ENCODE peak calls at places on chromosomes 6 and 20, in eight cellular contexts. One of them, this sample, is unnamed.

GRCh38 chr20:8571660-8572059 is 439.6 kb downstream of the PLCB1 start:
- DNase-seq in foreskin keratinocyte: no peak
- DNase-seq in iPS DF 6.9: no peak
- DNase-seq in osteoblast: no peak
- DNase-seq in tibial artery: no peak
- DNase-seq in uterus: no peak
- DNase-seq in spleen: no peak
- DNase-seq in neural progenitor cell: no peak
- DNase-seq in this sample: no peak

GRCh38 chr6:84466521-84466920 is 239.1 kb upstream of the CEP162 start:
- DNase-seq in foreskin keratinocyte: no peak
- DNase-seq in iPS DF 6.9: no peak
- DNase-seq in osteoblast: peak
- DNase-seq in tibial artery: no peak
- DNase-seq in uterus: no peak
- DNase-seq in spleen: no peak
- DNase-seq in neural progenitor cell: no peak
- DNase-seq in this sample: no peak

GRCh38 chr20:24812356-24812755 is 136.7 kb upstream of the CST7 start:
- DNase-seq in foreskin keratinocyte: no peak
- DNase-seq in iPS DF 6.9: no peak
- DNase-seq in osteoblast: peak
- DNase-seq in tibial artery: no peak
- DNase-seq in uterus: no peak
- DNase-seq in spleen: peak
- DNase-seq in neural progenitor cell: no peak
- DNase-seq in this sample: no peak

GRCh38 chr20:50399917-50400704 is 110.1 kb upstream of the PTPN1 start:
- DNase-seq in foreskin keratinocyte: no peak
- DNase-seq in iPS DF 6.9: no peak
- DNase-seq in osteoblast: no peak
- DNase-seq in tibial artery: no peak
- DNase-seq in uterus: no peak
- DNase-seq in spleen: no peak
- DNase-seq in neural progenitor cell: peak
- DNase-seq in this sample: no peak

GRCh38 chr20:41649489-41649888 is 31.3 kb upstream of the CHD6 start:
- DNase-seq in foreskin keratinocyte: no peak
- DNase-seq in iPS DF 6.9: no peak
- DNase-seq in osteoblast: no peak
- DNase-seq in tibial artery: no peak
- DNase-seq in uterus: no peak
- DNase-seq in spleen: no peak
- DNase-seq in neural progenitor cell: no peak
- DNase-seq in this sample: no peak

GRCh38 chr6:114581293-114581692 is 238.5 kb upstream of the HS3ST5 start:
- DNase-seq in foreskin keratinocyte: no peak
- DNase-seq in iPS DF 6.9: no peak
- DNase-seq in osteoblast: peak
- DNase-seq in tibial artery: no peak
- DNase-seq in uterus: no peak
- DNase-seq in spleen: no peak
- DNase-seq in neural progenitor cell: no peak
- DNase-seq in this sample: no peak

GRCh38 chr6:34644716-34645115 is 51.9 kb downstream of the ILRUN start:
- DNase-seq in foreskin keratinocyte: no peak
- DNase-seq in iPS DF 6.9: no peak
- DNase-seq in osteoblast: no peak
- DNase-seq in tibial artery: no peak
- DNase-seq in uterus: no peak
- DNase-seq in spleen: no peak
- DNase-seq in neural progenitor cell: no peak
- DNase-seq in this sample: no peak

GRCh38 chr20:63572788-63573738 is 976 bp downstream of the HELZ2 start:
- DNase-seq in foreskin keratinocyte: no peak
- DNase-seq in iPS DF 6.9: no peak
- DNase-seq in osteoblast: peak
- DNase-seq in tibial artery: no peak
- DNase-seq in uterus: no peak
- DNase-seq in spleen: peak
- DNase-seq in neural progenitor cell: peak
- DNase-seq in this sample: no peak

GRCh38 chr6:32170294-32170693 is 5.6 kb downstream of the AGPAT1 start:
- DNase-seq in foreskin keratinocyte: no peak
- DNase-seq in iPS DF 6.9: no peak
- DNase-seq in osteoblast: peak
- DNase-seq in tibial artery: no peak
- DNase-seq in uterus: no peak
- DNase-seq in spleen: peak
- DNase-seq in neural progenitor cell: no peak
- DNase-seq in this sample: no peak

GRCh38 chr6:136365781-136366354 is 76.2 kb upstream of the BCLAF1 start:
- DNase-seq in foreskin keratinocyte: no peak
- DNase-seq in iPS DF 6.9: no peak
- DNase-seq in osteoblast: peak
- DNase-seq in tibial artery: peak
- DNase-seq in uterus: no peak
- DNase-seq in spleen: peak
- DNase-seq in neural progenitor cell: no peak
- DNase-seq in this sample: peak

GRCh38 chr6:31919624-31920303 is 7.8 kb upstream of the C2 start:
- DNase-seq in foreskin keratinocyte: no peak
- DNase-seq in iPS DF 6.9: no peak
- DNase-seq in osteoblast: no peak
- DNase-seq in tibial artery: no peak
- DNase-seq in uterus: no peak
- DNase-seq in spleen: peak
- DNase-seq in neural progenitor cell: no peak
- DNase-seq in this sample: no peak

GRCh38 chr20:15836634-15837033 is 736.6 kb downstream of the KIF16B start:
- DNase-seq in foreskin keratinocyte: no peak
- DNase-seq in iPS DF 6.9: no peak
- DNase-seq in osteoblast: no peak
- DNase-seq in tibial artery: no peak
- DNase-seq in uterus: no peak
- DNase-seq in spleen: no peak
- DNase-seq in neural progenitor cell: no peak
- DNase-seq in this sample: no peak

GRCh38 chr20:44204156-44204831 is 6.3 kb downstream of the OSER1 start:
- DNase-seq in foreskin keratinocyte: peak
- DNase-seq in iPS DF 6.9: no peak
- DNase-seq in osteoblast: peak
- DNase-seq in tibial artery: no peak
- DNase-seq in uterus: no peak
- DNase-seq in spleen: no peak
- DNase-seq in neural progenitor cell: no peak
- DNase-seq in this sample: no peak

GRCh38 chr20:23669327-23669726 is 19.5 kb downstream of the CST4 start:
- DNase-seq in foreskin keratinocyte: no peak
- DNase-seq in iPS DF 6.9: no peak
- DNase-seq in osteoblast: no peak
- DNase-seq in tibial artery: no peak
- DNase-seq in uterus: no peak
- DNase-seq in spleen: no peak
- DNase-seq in neural progenitor cell: no peak
- DNase-seq in this sample: no peak

GRCh38 chr20:23670361-23670760 is 18.5 kb downstream of the CST4 start:
- DNase-seq in foreskin keratinocyte: no peak
- DNase-seq in iPS DF 6.9: no peak
- DNase-seq in osteoblast: no peak
- DNase-seq in tibial artery: no peak
- DNase-seq in uterus: no peak
- DNase-seq in spleen: no peak
- DNase-seq in neural progenitor cell: no peak
- DNase-seq in this sample: no peak

GRCh38 chr20:23671479-23671878 is 17.4 kb downstream of the CST4 start:
- DNase-seq in foreskin keratinocyte: no peak
- DNase-seq in iPS DF 6.9: no peak
- DNase-seq in osteoblast: peak
- DNase-seq in tibial artery: no peak
- DNase-seq in uterus: no peak
- DNase-seq in spleen: no peak
- DNase-seq in neural progenitor cell: no peak
- DNase-seq in this sample: no peak

GRCh38 chr20:23668477-23668951 is 20.3 kb downstream of the CST4 start:
- DNase-seq in foreskin keratinocyte: no peak
- DNase-seq in iPS DF 6.9: peak
- DNase-seq in osteoblast: peak
- DNase-seq in tibial artery: no peak
- DNase-seq in uterus: peak
- DNase-seq in spleen: peak
- DNase-seq in neural progenitor cell: peak
- DNase-seq in this sample: no peak

GRCh38 chr20:23669866-23670265 is 19.0 kb downstream of the CST4 start:
- DNase-seq in foreskin keratinocyte: no peak
- DNase-seq in iPS DF 6.9: no peak
- DNase-seq in osteoblast: no peak
- DNase-seq in tibial artery: no peak
- DNase-seq in uterus: no peak
- DNase-seq in spleen: no peak
- DNase-seq in neural progenitor cell: no peak
- DNase-seq in this sample: no peak
- H3K27ac ChIP-seq in foreskin keratinocyte: no peak
- H3K27ac ChIP-seq in iPS DF 6.9: no peak
- H3K27ac ChIP-seq in osteoblast: no peak
- H3K27ac ChIP-seq in tibial artery: no peak
- H3K27ac ChIP-seq in uterus: no peak
- H3K27ac ChIP-seq in spleen: no peak
- H3K27ac ChIP-seq in neural progenitor cell: no peak
- H3K27ac ChIP-seq in this sample: no peak

DNA sequence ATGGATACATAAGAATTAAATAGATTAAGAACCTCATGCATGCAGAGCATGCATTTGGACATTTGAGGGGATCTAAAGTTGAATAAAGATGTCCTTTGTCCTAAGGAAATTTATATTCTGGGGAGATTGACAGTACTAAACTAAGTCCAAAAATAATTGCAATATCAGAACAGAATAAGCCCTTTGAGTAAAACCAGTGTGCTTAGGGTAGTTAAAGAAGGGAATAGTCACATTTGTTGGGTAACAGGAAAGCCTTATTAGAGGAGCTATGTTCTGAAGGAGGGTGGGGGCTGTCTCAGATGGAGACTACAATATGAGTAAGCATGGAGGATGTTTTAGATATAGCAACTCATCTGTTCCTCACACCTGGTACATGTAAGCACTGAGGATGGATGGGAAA is 35.8 kb downstream of the CDC5L start:
- DNase-seq in foreskin keratinocyte: no peak
- DNase-seq in iPS DF 6.9: no peak
- DNase-seq in osteoblast: no peak
- DNase-seq in tibial artery: no peak
- DNase-seq in uterus: no peak
- DNase-seq in spleen: no peak
- DNase-seq in neural progenitor cell: no peak
- DNase-seq in this sample: no peak
- H3K27ac ChIP-seq in foreskin keratinocyte: no peak
- H3K27ac ChIP-seq in iPS DF 6.9: no peak
- H3K27ac ChIP-seq in osteoblast: no peak
- H3K27ac ChIP-seq in tibial artery: no peak
- H3K27ac ChIP-seq in uterus: no peak
- H3K27ac ChIP-seq in spleen: no peak
- H3K27ac ChIP-seq in neural progenitor cell: no peak
- H3K27ac ChIP-seq in this sample: peak

GRCh38 chr6:56382416-56382940 is 135.1 kb upstream of the COL21A1 start:
- DNase-seq in foreskin keratinocyte: no peak
- DNase-seq in iPS DF 6.9: no peak
- DNase-seq in osteoblast: no peak
- DNase-seq in tibial artery: no peak
- DNase-seq in uterus: no peak
- DNase-seq in spleen: no peak
- DNase-seq in neural progenitor cell: no peak
- DNase-seq in this sample: no peak
- H3K27ac ChIP-seq in foreskin keratinocyte: no peak
- H3K27ac ChIP-seq in iPS DF 6.9: no peak
- H3K27ac ChIP-seq in osteoblast: no peak
- H3K27ac ChIP-seq in tibial artery: peak
- H3K27ac ChIP-seq in uterus: peak
- H3K27ac ChIP-seq in spleen: no peak
- H3K27ac ChIP-seq in neural progenitor cell: no peak
- H3K27ac ChIP-seq in this sample: no peak

GRCh38 chr6:156045416-156045815 is 589.8 kb upstream of the NOX3 start:
- DNase-seq in foreskin keratinocyte: no peak
- DNase-seq in iPS DF 6.9: no peak
- DNase-seq in osteoblast: no peak
- DNase-seq in tibial artery: no peak
- DNase-seq in uterus: no peak
- DNase-seq in spleen: no peak
- DNase-seq in neural progenitor cell: no peak
- DNase-seq in this sample: no peak
- H3K27ac ChIP-seq in foreskin keratinocyte: no peak
- H3K27ac ChIP-seq in iPS DF 6.9: no peak
- H3K27ac ChIP-seq in osteoblast: no peak
- H3K27ac ChIP-seq in tibial artery: no peak
- H3K27ac ChIP-seq in uterus: no peak
- H3K27ac ChIP-seq in spleen: no peak
- H3K27ac ChIP-seq in neural progenitor cell: no peak
- H3K27ac ChIP-seq in this sample: no peak

DNA sequence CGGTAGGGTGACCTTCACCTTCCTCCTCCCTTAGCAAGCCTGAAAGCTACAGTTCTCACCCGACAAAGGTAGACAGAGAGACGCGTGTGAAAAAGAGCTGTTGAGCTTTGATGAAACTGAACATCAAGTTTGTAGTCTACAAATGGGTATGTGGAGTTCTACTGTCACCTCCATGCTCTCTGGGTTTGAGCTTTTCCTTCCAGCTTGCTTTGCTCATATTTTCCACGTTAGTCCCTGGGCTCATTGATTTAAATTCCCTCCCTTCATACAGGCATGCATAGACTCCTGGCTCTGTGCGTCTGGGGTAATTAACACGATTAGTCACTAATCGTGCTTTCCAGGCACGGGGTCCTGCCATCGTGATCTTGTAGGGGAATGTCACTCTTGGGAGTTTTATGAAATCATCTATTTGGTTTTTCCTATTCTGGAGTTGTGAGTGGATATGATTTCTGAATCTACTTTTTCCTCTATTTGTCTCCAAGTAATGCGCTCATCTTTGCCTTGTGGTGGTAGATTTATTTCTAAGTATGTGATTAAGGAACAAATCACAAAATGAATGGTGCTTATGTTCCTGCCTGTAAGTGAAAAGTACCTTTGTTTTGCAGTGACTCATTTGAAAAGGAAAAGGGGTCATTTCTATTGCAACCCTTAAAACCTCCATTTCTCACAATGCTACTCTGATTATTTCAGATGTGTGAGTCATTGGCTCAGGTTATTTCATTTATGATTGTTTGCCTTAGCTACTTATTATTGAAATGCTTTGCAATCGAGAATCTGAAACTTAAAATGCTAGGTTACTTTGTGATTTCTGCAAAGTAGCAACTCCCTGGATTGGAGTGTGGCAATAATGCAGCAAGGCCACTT is 154.6 kb downstream of the ZDHHC14 start:
- DNase-seq in foreskin keratinocyte: peak
- DNase-seq in iPS DF 6.9: no peak
- DNase-seq in osteoblast: no peak
- DNase-seq in tibial artery: no peak
- DNase-seq in uterus: peak
- DNase-seq in spleen: no peak
- DNase-seq in neural progenitor cell: no peak
- DNase-seq in this sample: no peak
- H3K27ac ChIP-seq in foreskin keratinocyte: peak
- H3K27ac ChIP-seq in iPS DF 6.9: no peak
- H3K27ac ChIP-seq in osteoblast: no peak
- H3K27ac ChIP-seq in tibial artery: no peak
- H3K27ac ChIP-seq in uterus: peak
- H3K27ac ChIP-seq in spleen: peak
- H3K27ac ChIP-seq in neural progenitor cell: no peak
- H3K27ac ChIP-seq in this sample: no peak

This sample was measured in caudate nucleus.